ENCODE peak calls at places on chromosome 14, in five cellular contexts. E, D, R, W and X are unnamed samples.

GRCh38 chr14:95497561-95498011 is 18.9 kb downstream of the SYNE3 start:
- DNase-seq in E (no peak), D (no peak), R (no peak), W (no peak), X (no peak)

GRCh38 chr14:56995010-56995409 is 184.7 kb upstream of the OTX2 start:
- DNase-seq in E (no peak), D (no peak), R (no peak), W (no peak), X (no peak)

GRCh38 chr14:23299558-23299957 is 3.1 kb downstream of the PPP1R3E start:
- DNase-seq in E (peak; percentile 71), D (peak; percentile 62), R (no peak), W (no peak), X (no peak)

GRCh38 chr14:76267322-76268012 is 108.5 kb upstream of the ESRRB start:
- DNase-seq in E (peak; percentile 48), D (peak; percentile 48), R (peak; percentile 67), W (no peak), X (no peak)

GRCh38 chr14:68373847-68374582 is 418.9 kb downstream of the ZFP36L1 start:
- DNase-seq in E (no peak), D (no peak), R (no peak), W (no peak), X (no peak)

GRCh38 chr14:68462683-68463082 is 330.2 kb downstream of the ZFP36L1 start:
- DNase-seq in E (no peak), D (no peak), R (no peak), W (no peak), X (no peak)

GRCh38 chr14:34328178-34328577 is 133.9 kb downstream of the SPTSSA start:
- DNase-seq in E (no peak), D (no peak), R (no peak), W (no peak), X (no peak)

GRCh38 chr14:20489093-20489994 is 16.0 kb upstream of the RNASE10 start:
- DNase-seq in E (peak; percentile 71), D (no peak), R (no peak), W (no peak), X (no peak)

GRCh38 chr14:21408152-21408551 is 24.3 kb upstream of the SUPT16H start:
- DNase-seq in E (peak; percentile 92), D (no peak), R (no peak), W (no peak), X (no peak)

DNA sequence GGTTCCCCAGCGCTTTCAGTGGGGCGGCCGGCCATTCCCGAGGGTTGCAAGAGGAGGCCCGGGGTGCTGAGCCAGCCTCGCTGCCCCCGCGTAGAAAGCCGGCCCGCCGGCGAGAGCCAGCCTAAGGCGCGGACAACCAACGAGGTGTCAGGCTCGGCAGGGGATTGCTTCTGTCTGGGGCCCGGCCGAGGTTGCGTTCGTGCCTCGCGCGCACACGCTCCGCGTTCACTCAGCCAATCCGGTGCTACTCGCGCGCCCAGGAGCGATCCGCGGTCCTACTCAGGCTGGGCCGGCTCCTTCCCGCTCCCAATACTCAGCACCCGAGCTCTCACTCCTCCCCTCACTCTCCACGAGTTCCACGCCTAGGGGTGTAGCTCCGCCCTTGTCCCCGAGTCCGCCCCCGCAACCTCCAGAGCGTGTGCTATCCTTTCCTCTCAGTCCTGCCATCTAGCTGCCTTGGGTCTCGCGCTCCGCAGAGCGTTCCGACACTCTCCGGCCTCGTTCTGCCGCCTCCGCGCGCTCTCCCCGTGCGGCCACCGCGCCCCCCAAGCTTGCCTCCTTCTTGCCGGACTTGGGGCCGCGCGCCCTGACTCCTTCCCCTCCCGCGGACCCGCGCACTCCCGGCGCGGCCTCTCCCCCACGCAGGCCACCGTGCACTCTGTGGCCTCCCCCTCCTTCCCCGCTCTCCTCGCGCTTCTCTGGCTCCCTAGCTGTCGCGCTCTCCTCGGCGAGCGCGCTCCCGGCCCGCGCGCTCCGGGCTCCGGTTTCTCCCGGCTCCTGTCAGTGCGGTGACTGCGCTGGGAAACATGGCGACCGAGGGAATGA is at the start of gene GPHN:
- DNase-seq in E (peak; percentile 99), D (peak; percentile 97), R (peak; percentile 96), W (peak; percentile 95), X (peak; percentile 94)
- TF ChIP-seq CTCF in E (peak; percentile 34), D (peak; percentile 27), R (no peak), W (peak; percentile 40), X (peak; percentile 29)

GRCh38 chr14:50003213-50004021 is 110.5 kb downstream of the ARF6 start:
- DNase-seq in E (peak; percentile 70), D (peak; percentile 97), R (peak; percentile 87), W (no peak), X (no peak)
- TF ChIP-seq CTCF in E (peak; percentile 1), D (peak; percentile 45), R (no peak), W (peak; percentile 12), X (no peak)

GRCh38 chr14:104770851-104771272 is 17.9 kb downstream of the SIVA1 start:
- DNase-seq in E (peak; percentile 26), D (no peak), R (no peak), W (no peak), X (no peak)
- TF ChIP-seq CTCF in E (peak; percentile 84), D (peak; percentile 21), R (no peak), W (peak; percentile 56), X (peak; percentile 67)

GRCh38 chr14:81855007-81855406 is 321.4 kb upstream of the SEL1L start:
- DNase-seq in E (no peak), D (no peak), R (no peak), W (no peak), X (no peak)

GRCh38 chr14:81859071-81859470 is 325.4 kb upstream of the SEL1L start:
- DNase-seq in E (no peak), D (no peak), R (no peak), W (no peak), X (no peak)
- TF ChIP-seq CTCF in E (no peak), D (no peak), R (no peak), W (no peak), X (no peak)

GRCh38 chr14:30614155-30614554 is 8.0 kb upstream of the SCFD1 start:
- DNase-seq in E (no peak), D (no peak), R (no peak), W (no peak), X (no peak)

GRCh38 chr14:30608533-30609006 is 13.5 kb upstream of the SCFD1 start:
- DNase-seq in E (peak; percentile 66), D (peak; percentile 72), R (no peak), W (no peak), X (no peak)

GRCh38 chr14:30607156-30607780 is 14.9 kb upstream of the SCFD1 start:
- DNase-seq in E (peak; percentile 44), D (no peak), R (no peak), W (no peak), X (no peak)

GRCh38 chr14:30610719-30611388 is 11.3 kb upstream of the SCFD1 start:
- DNase-seq in E (peak; percentile 88), D (peak; percentile 57), R (peak; percentile 61), W (peak; percentile 47), X (no peak)
- TF ChIP-seq CTCF in E (peak; percentile 29), D (peak; percentile 40), R (peak; percentile 16), W (peak; percentile 46), X (peak; percentile 30)